ENCODE peak calls at places on chromosome 16, in eight cellular contexts. One of them, this sample, is unnamed.

GRCh38 chr16:76653390-76654026 is 376.3 kb downstream of the CNTNAP4 start:
- DNase-seq in HCEC 1CT: no peak
- DNase-seq in HFF-Myc: peak
- DNase-seq in sciatic nerve: no peak
- DNase-seq in amniotic stem cell: peak
- DNase-seq in T-helper 2 cell: no peak
- DNase-seq in AG10803: peak
- DNase-seq in KBM-7: peak
- DNase-seq in this sample: no peak

GRCh38 chr16:81004646-81005353 is 1.9 kb downstream of the CMC2 start:
- DNase-seq in sciatic nerve: no peak
- DNase-seq in AG10803: peak
- DNase-seq in HFF-Myc: peak
- DNase-seq in amniotic stem cell: peak
- DNase-seq in HCEC 1CT: peak
- DNase-seq in T-helper 2 cell: peak
- DNase-seq in KBM-7: peak
- DNase-seq in this sample: no peak

GRCh38 chr16:74169687-74170522 is 126.7 kb upstream of the PSMD7 start:
- DNase-seq in KBM-7: no peak
- DNase-seq in HCEC 1CT: peak
- DNase-seq in T-helper 2 cell: no peak
- DNase-seq in amniotic stem cell: no peak
- DNase-seq in HFF-Myc: peak
- DNase-seq in AG10803: peak
- DNase-seq in sciatic nerve: no peak
- DNase-seq in this sample: no peak

GRCh38 chr16:86509759-86510464 is 415 bp upstream of the FOXF1 start:
- DNase-seq in HCEC 1CT: peak
- DNase-seq in sciatic nerve: no peak
- DNase-seq in T-helper 2 cell: no peak
- DNase-seq in KBM-7: no peak
- DNase-seq in amniotic stem cell: peak
- DNase-seq in AG10803: peak
- DNase-seq in HFF-Myc: peak
- DNase-seq in this sample: no peak

GRCh38 chr16:89785523-89786155 is 30.8 kb downstream of the FANCA start:
- DNase-seq in HFF-Myc: no peak
- DNase-seq in KBM-7: no peak
- DNase-seq in AG10803: no peak
- DNase-seq in HCEC 1CT: no peak
- DNase-seq in sciatic nerve: no peak
- DNase-seq in T-helper 2 cell: peak
- DNase-seq in amniotic stem cell: no peak
- DNase-seq in this sample: no peak

GRCh38 chr16:28826141-28826540 is 3.3 kb downstream of the ATXN2L start:
- DNase-seq in amniotic stem cell: no peak
- DNase-seq in T-helper 2 cell: no peak
- DNase-seq in AG10803: no peak
- DNase-seq in KBM-7: no peak
- DNase-seq in sciatic nerve: no peak
- DNase-seq in HCEC 1CT: peak
- DNase-seq in HFF-Myc: no peak
- DNase-seq in this sample: no peak

GRCh38 chr16:27264151-27264550 is 4.4 kb downstream of the NSMCE1 start:
- DNase-seq in sciatic nerve: no peak
- DNase-seq in amniotic stem cell: peak
- DNase-seq in KBM-7: no peak
- DNase-seq in HCEC 1CT: peak
- DNase-seq in AG10803: peak
- DNase-seq in HFF-Myc: no peak
- DNase-seq in T-helper 2 cell: no peak
- DNase-seq in this sample: peak

GRCh38 chr16:4067262-4068001 is 48.8 kb downstream of the ADCY9 start:
- DNase-seq in sciatic nerve: no peak
- DNase-seq in HFF-Myc: no peak
- DNase-seq in AG10803: peak
- DNase-seq in amniotic stem cell: no peak
- DNase-seq in KBM-7: no peak
- DNase-seq in T-helper 2 cell: no peak
- DNase-seq in HCEC 1CT: no peak
- DNase-seq in this sample: no peak

GRCh38 chr16:12067714-12068401 is 91.3 kb downstream of the SNX29 start:
- DNase-seq in AG10803: peak
- DNase-seq in sciatic nerve: peak
- DNase-seq in HCEC 1CT: peak
- DNase-seq in amniotic stem cell: no peak
- DNase-seq in KBM-7: peak
- DNase-seq in T-helper 2 cell: peak
- DNase-seq in HFF-Myc: peak
- DNase-seq in this sample: no peak

GRCh38 chr16:58500329-58501241 is 642 bp downstream of the NDRG4 start:
- DNase-seq in amniotic stem cell: no peak
- DNase-seq in T-helper 2 cell: no peak
- DNase-seq in HFF-Myc: no peak
- DNase-seq in HCEC 1CT: no peak
- DNase-seq in AG10803: no peak
- DNase-seq in KBM-7: no peak
- DNase-seq in sciatic nerve: peak
- DNase-seq in this sample: no peak

GRCh38 chr16:25395528-25395927 is 137.9 kb upstream of the ZKSCAN2 start:
- DNase-seq in amniotic stem cell: no peak
- DNase-seq in sciatic nerve: no peak
- DNase-seq in KBM-7: peak
- DNase-seq in AG10803: no peak
- DNase-seq in T-helper 2 cell: no peak
- DNase-seq in HCEC 1CT: no peak
- DNase-seq in HFF-Myc: no peak
- DNase-seq in this sample: no peak

GRCh38 chr16:813916-814412 is 13.4 kb upstream of the GNG13 start:
- DNase-seq in KBM-7: no peak
- DNase-seq in T-helper 2 cell: no peak
- DNase-seq in AG10803: no peak
- DNase-seq in HFF-Myc: no peak
- DNase-seq in sciatic nerve: no peak
- DNase-seq in HCEC 1CT: no peak
- DNase-seq in amniotic stem cell: no peak
- DNase-seq in this sample: no peak

GRCh38 chr16:1063728-1064127 is 8.8 kb upstream of the SSTR5 start:
- DNase-seq in sciatic nerve: no peak
- DNase-seq in HCEC 1CT: no peak
- DNase-seq in KBM-7: no peak
- DNase-seq in amniotic stem cell: no peak
- DNase-seq in HFF-Myc: no peak
- DNase-seq in T-helper 2 cell: no peak
- DNase-seq in AG10803: no peak
- DNase-seq in this sample: no peak

GRCh38 chr16:21179126-21179982 is 20.9 kb downstream of the LDAF1 start:
- DNase-seq in sciatic nerve: peak
- DNase-seq in KBM-7: no peak
- DNase-seq in HFF-Myc: no peak
- DNase-seq in AG10803: no peak
- DNase-seq in HCEC 1CT: no peak
- DNase-seq in T-helper 2 cell: no peak
- DNase-seq in amniotic stem cell: no peak
- DNase-seq in this sample: no peak

GRCh38 chr16:83187404-83187803 is 560.6 kb downstream of the CDH13 start:
- DNase-seq in AG10803: peak
- DNase-seq in HCEC 1CT: peak
- DNase-seq in T-helper 2 cell: no peak
- DNase-seq in amniotic stem cell: peak
- DNase-seq in sciatic nerve: no peak
- DNase-seq in KBM-7: no peak
- DNase-seq in HFF-Myc: peak
- DNase-seq in this sample: no peak

GRCh38 chr16:86199182-86199581 is 300.2 kb downstream of the IRF8 start:
- DNase-seq in amniotic stem cell: no peak
- DNase-seq in AG10803: no peak
- DNase-seq in sciatic nerve: no peak
- DNase-seq in HFF-Myc: no peak
- DNase-seq in KBM-7: no peak
- DNase-seq in T-helper 2 cell: no peak
- DNase-seq in HCEC 1CT: no peak
- DNase-seq in this sample: no peak